ENCODE peak calls at places on chromosomes 7 and 10, in nine cellular contexts. A is left ventricle myocardium superior, T is HEK293T, U is psoas muscle, E is endothelial cell, P is SJSA1, C is colonic mucosa, K is PC-3, V is GM10248. S is an unnamed sample.

GRCh38 chr10:124621637-124622036 is 122.5 kb downstream of the FAM53B start:
- DNase-seq in A (no peak), T (no peak), U (no peak), E (no peak), P (no peak), C (no peak), K (no peak), V (no peak), S (no peak)

GRCh38 chr10:110375121-110375520 is 70.4 kb upstream of the SMNDC1 start:
- DNase-seq in A (no peak), T (no peak), U (no peak), E (no peak), P (no peak), C (no peak), K (no peak), V (no peak), S (no peak)

GRCh38 chr7:90988996-90989765 is 275.1 kb upstream of the FZD1 start:
- DNase-seq in A (no peak), T (no peak), U (no peak), E (no peak), P (no peak), C (no peak), K (no peak), V (no peak), S (no peak)

GRCh38 chr10:130300608-130301025 is 164.4 kb downstream of the GLRX3 start:
- DNase-seq in A (peak), T (no peak), U (peak), E (no peak), P (no peak), C (no peak), K (no peak), V (no peak), S (peak)

GRCh38 chr10:49541762-49542161 is 2.8 kb upstream of the ERCC6 start:
- DNase-seq in A (no peak), T (no peak), U (no peak), E (no peak), P (no peak), C (no peak), K (no peak), V (no peak), S (no peak)

GRCh38 chr10:21494221-21495001 is 31.1 kb downstream of the SKIDA1 start:
- DNase-seq in A (peak), T (no peak), U (peak), E (peak), P (peak), C (peak), K (no peak), V (peak), S (peak)

GRCh38 chr10:79105164-79105739 is 36.5 kb downstream of the ZMIZ1 start:
- DNase-seq in A (no peak), T (no peak), U (no peak), E (no peak), P (no peak), C (no peak), K (peak), V (no peak), S (no peak)

GRCh38 chr7:118239014-118239413 is 14.5 kb downstream of the ANKRD7 start:
- DNase-seq in A (no peak), T (no peak), U (no peak), E (no peak), P (no peak), C (no peak), K (no peak), V (no peak), S (no peak)

GRCh38 chr7:134084488-134085144 is 42.5 kb upstream of the LRGUK start:
- DNase-seq in A (no peak), T (no peak), U (no peak), E (no peak), P (no peak), C (no peak), K (peak), V (no peak), S (no peak)

GRCh38 chr7:50970092-50970491 is 187.4 kb upstream of the GRB10 start:
- DNase-seq in A (no peak), T (no peak), U (no peak), E (no peak), P (no peak), C (no peak), K (no peak), V (no peak), S (no peak)

GRCh38 chr10:79496896-79497295 is 15.4 kb upstream of the EIF5AL1 start:
- DNase-seq in A (no peak), T (no peak), U (no peak), E (no peak), P (no peak), C (no peak), K (no peak), V (no peak), S (no peak)

GRCh38 chr7:20241491-20242261 is 24.5 kb upstream of the MACC1 start:
- DNase-seq in A (no peak), T (no peak), U (no peak), E (no peak), P (peak), C (no peak), K (peak), V (no peak), S (no peak)

GRCh38 chr10:58662314-58662713 is 149.6 kb downstream of the BICC1 start:
- DNase-seq in A (no peak), T (no peak), U (no peak), E (no peak), P (no peak), C (no peak), K (peak), V (no peak), S (no peak)

GRCh38 chr7:92417913-92418312 is 29.4 kb upstream of the GATAD1 start:
- DNase-seq in A (no peak), T (no peak), U (no peak), E (no peak), P (no peak), C (no peak), K (no peak), V (no peak), S (no peak)

GRCh38 chr10:119177708-119178370 is 773 bp downstream of the PRDX3 start:
- DNase-seq in A (no peak), T (no peak), U (no peak), E (no peak), P (no peak), C (peak), K (no peak), V (no peak), S (no peak)

GRCh38 chr7:70193514-70193913 is 595.2 kb downstream of the AUTS2 start:
- DNase-seq in A (no peak), T (peak), U (no peak), E (no peak), P (no peak), C (no peak), K (no peak), V (no peak), S (no peak)

GRCh38 chr7:123271231-123271630 is 71.5 kb upstream of the SLC13A1 start:
- DNase-seq in A (no peak), T (no peak), U (no peak), E (no peak), P (peak), C (no peak), K (peak), V (no peak), S (no peak)

GRCh38 chr7:2202901-2203550 is 29.7 kb downstream of the MAD1L1 start:
- DNase-seq in A (no peak), T (no peak), U (no peak), E (no peak), P (peak), C (no peak), K (no peak), V (no peak), S (no peak)